ENCODE peak calls at places on chromosomes 3 and 15, in six cellular contexts. T is tibial nerve, B is transverse colon, P is fibroblast of lung, V is AG04450, Q is OCI-LY7. Y is an unnamed sample.

GRCh38 chr3:13009946-13010315 is 63.3 kb downstream of the IQSEC1 start:
- DNase-seq in T (no peak), B (no peak), P (no peak), V (no peak), Q (no peak), Y (peak; percentile 26)

GRCh38 chr3:126284258-126284904 is 72.8 kb downstream of the KLF15 start:
- DNase-seq in T (no peak), B (no peak), P (peak; percentile 28), V (no peak), Q (no peak), Y (no peak)

GRCh38 chr3:184584001-184584891 is 22.7 kb downstream of the EPHB3 start:
- DNase-seq in T (no peak), B (no peak), P (no peak), V (no peak), Q (no peak), Y (no peak)

GRCh38 chr15:78075490-78076230 is 1.9 kb downstream of the TBC1D2B start:
- DNase-seq in T (peak; percentile 36), B (peak; percentile 70), P (peak; percentile 90), V (peak; percentile 73), Q (no peak), Y (peak; percentile 75)

GRCh38 chr15:59437777-59438574 is at the start of gene FAM81A:
- DNase-seq in T (peak; percentile 47), B (peak; percentile 80), P (peak; percentile 77), V (no peak), Q (peak; percentile 81), Y (peak; percentile 83)

GRCh38 chr3:29168686-29169085 is 112.2 kb upstream of the RBMS3 start:
- DNase-seq in T (no peak), B (no peak), P (no peak), V (no peak), Q (no peak), Y (no peak)

GRCh38 chr3:188185717-188186236 is 31.8 kb downstream of the LPP start:
- DNase-seq in T (no peak), B (peak; percentile 62), P (no peak), V (no peak), Q (no peak), Y (peak; percentile 45)

GRCh38 chr15:99677540-99678134 is 55.6 kb downstream of the LYSMD4 start:
- DNase-seq in T (no peak), B (no peak), P (no peak), V (no peak), Q (no peak), Y (no peak)

GRCh38 chr15:95292790-95293450 is 1037.6 kb upstream of the NR2F2 start:
- DNase-seq in T (no peak), B (no peak), P (peak; percentile 36), V (no peak), Q (no peak), Y (no peak)

GRCh38 chr15:39874890-39875549 is 45.0 kb downstream of the GPR176 start:
- DNase-seq in T (no peak), B (peak; percentile 35), P (peak; percentile 65), V (no peak), Q (peak; percentile 33), Y (no peak)

GRCh38 chr3:162390891-162391290 is 894.3 kb downstream of the OTOL1 start:
- DNase-seq in T (no peak), B (no peak), P (peak; percentile 23), V (peak; percentile 16), Q (no peak), Y (no peak)

GRCh38 chr3:191330309-191330712 is at the start of gene UTS2B:
- DNase-seq in T (no peak), B (no peak), P (peak; percentile 83), V (peak; percentile 61), Q (peak; percentile 24), Y (no peak)

GRCh38 chr3:115638991-115639390 is 15.7 kb downstream of the GAP43 start:
- DNase-seq in T (no peak), B (no peak), P (no peak), V (no peak), Q (no peak), Y (no peak)

GRCh38 chr3:143314291-143315093 is 194.9 kb downstream of the CHST2 start:
- DNase-seq in T (no peak), B (no peak), P (peak; percentile 66), V (no peak), Q (no peak), Y (no peak)

DNA sequence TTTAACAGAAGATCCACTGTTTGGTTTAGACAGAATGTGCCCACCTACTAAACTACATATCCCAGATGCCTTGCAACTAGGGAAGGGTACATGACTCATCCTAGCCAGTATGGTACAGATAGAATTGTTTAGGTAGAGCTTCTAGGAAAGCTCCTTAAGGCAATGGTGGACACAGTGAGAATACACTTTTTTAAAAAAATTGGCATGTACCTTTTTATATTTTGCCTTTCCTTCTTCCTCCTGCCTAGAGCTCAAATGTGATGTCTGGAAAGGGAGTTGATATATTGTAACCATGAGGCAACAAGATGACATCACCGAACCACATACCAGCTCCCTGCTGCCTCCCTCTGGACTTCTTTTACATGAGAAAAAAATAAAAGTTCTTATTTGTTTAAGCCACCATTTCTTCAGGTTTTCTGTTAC is 14.4 kb upstream of the C3orf80 start:
- DNase-seq in T (no peak), B (no peak), P (peak; percentile 71), V (peak; percentile 6), Q (no peak), Y (no peak)
- H3K27ac ChIP-seq in T (no peak overlapping the region), B (no peak overlapping the region), P (no peak overlapping the region), V (no peak overlapping the region), Q (no peak overlapping the region), Y (no peak overlapping the region)

DNA sequence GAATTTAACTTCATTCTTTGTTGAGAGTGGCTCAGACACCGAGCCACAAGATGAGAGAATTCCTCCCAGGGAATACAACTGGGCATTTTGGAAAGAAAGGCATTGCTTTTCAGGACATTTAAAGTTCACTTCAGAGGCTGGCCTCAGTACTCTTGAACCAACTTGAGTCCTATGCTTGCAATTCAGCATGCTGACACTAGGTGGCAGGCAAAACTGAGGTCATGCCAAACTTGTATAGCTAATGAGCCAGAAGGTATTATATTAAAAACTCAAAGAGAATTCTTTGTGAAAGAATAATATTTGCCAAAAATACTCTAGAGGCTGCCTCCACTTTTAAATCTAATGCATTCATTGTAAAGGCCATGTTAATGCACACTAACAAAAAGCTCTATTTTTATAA is 104.7 kb downstream of the RARB start:
- DNase-seq in T (no peak), B (no peak), P (peak; percentile 20), V (no peak), Q (peak; percentile 38), Y (no peak)
- TF ChIP-seq CTCF in T (no peak), B (no peak), P (peak; percentile 68), V (peak; percentile 62), Q (peak; percentile 91), Y (no peak)

GRCh38 chr3:156680243-156680930 is 6.0 kb downstream of the TIPARP start:
- DNase-seq in T (no peak), B (no peak), P (no peak), V (no peak), Q (no peak), Y (no peak)
- H3K4me3 ChIP-seq in T (no peak overlapping the region), B (no peak overlapping the region), P (no peak overlapping the region), V (no peak overlapping the region), Q (no peak overlapping the region), Y (peak overlapping the region; percentile 5)

GRCh38 chr3:123935830-123936229 is 25.2 kb downstream of the CCDC14 start:
- DNase-seq in T (no peak), B (no peak), P (no peak), V (no peak), Q (no peak), Y (no peak)
- H3K27ac ChIP-seq in T (no peak overlapping the region), B (no peak overlapping the region), P (no peak overlapping the region), V (no peak overlapping the region), Q (no peak overlapping the region), Y (no peak overlapping the region)

GRCh38 chr15:51229907-51230328 is 108.5 kb downstream of the CYP19A1 start:
- DNase-seq in T (no peak), B (no peak), P (peak; percentile 69), V (no peak), Q (peak; percentile 2), Y (no peak)
- TF ChIP-seq CTCF in T (peak; percentile 64), B (no peak), P (peak; percentile 45), V (peak; percentile 49), Q (peak; percentile 60), Y (no peak)

GRCh38 chr3:194871143-194871863 is 185.6 kb downstream of the FAM43A start:
- DNase-seq in T (peak; percentile 17), B (peak; percentile 88), P (peak; percentile 82), V (peak; percentile 69), Q (peak; percentile 18), Y (no peak)
- H3K4me3 ChIP-seq in T (no peak overlapping the region), B (no peak overlapping the region), P (no peak overlapping the region), V (no peak overlapping the region), Q (no peak overlapping the region), Y (no peak overlapping the region)

DNA sequence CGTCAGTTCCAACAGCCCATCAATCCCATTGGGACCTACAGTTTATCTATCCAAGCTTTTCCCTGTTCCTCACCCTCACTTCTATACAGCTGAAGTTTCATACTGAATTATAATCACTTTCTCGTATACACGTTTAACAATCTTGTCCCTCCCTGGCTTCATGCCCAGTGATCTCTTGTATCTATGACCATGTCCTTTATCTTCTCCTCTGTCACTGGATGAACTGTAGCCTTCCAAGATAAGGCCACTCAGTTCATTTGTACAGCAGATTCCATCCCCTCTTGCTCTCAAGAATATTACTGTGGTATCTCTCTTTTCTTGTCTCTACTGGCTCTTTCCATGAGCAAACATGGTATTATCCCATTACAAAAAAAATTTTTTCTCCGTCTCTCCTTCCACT is 9.2 kb downstream of the CTNNB1 start:
- DNase-seq in T (no peak), B (no peak), P (no peak), V (no peak), Q (no peak), Y (no peak)
- H3K27ac ChIP-seq in T (no peak overlapping the region), B (no peak overlapping the region), P (no peak overlapping the region), V (no peak overlapping the region), Q (no peak overlapping the region), Y (no peak overlapping the region)

GRCh38 chr3:54830658-54831057 is 97.2 kb downstream of the LRTM1 start:
- DNase-seq in T (no peak), B (no peak), P (peak; percentile 36), V (no peak), Q (peak; percentile 41), Y (no peak)
- TF ChIP-seq CTCF in T (no peak), B (peak; percentile 31), P (peak; percentile 76), V (peak; percentile 69), Q (peak; percentile 78), Y (peak; percentile 46)

GRCh38 chr3:11494131-11494916 is 149.4 kb downstream of the VGLL4 start:
- DNase-seq in T (no peak), B (no peak), P (no peak), V (no peak), Q (no peak), Y (no peak)
- H3K4me3 ChIP-seq in T (no peak overlapping the region), B (no peak overlapping the region), P (no peak overlapping the region), V (no peak overlapping the region), Q (no peak overlapping the region), Y (no peak overlapping the region)

Y was measured in left lung.